ENCODE peak calls at places on chromosomes 1 and 21, in seven cellular contexts. J is mesendoderm, C is H9, F is trophoblast cell, T is neuronal stem cell, A is mesenchymal stem cell, Z is H1. U is an unnamed sample.

GRCh38 chr1:156213644-156213966 is 798 bp downstream of the PMF1 start:
- DNase-seq in J (no peak), C (no peak), F (no peak), T (no peak), A (no peak), Z (no peak), U (no peak)

GRCh38 chr1:5796028-5796427 is 196.2 kb downstream of the NPHP4 start:
- DNase-seq in J (no peak), C (no peak), F (no peak), T (no peak), A (no peak), Z (no peak), U (no peak)

GRCh38 chr21:26800455-26801454 is 44.5 kb downstream of the ADAMTS1 start:
- DNase-seq in J (no peak), C (no peak), F (peak; percentile 87), T (no peak), A (peak; percentile 90), Z (no peak), U (peak; percentile 42)

GRCh38 chr1:97252925-97253324 is 531.3 kb downstream of the PTBP2 start:
- DNase-seq in J (no peak), C (no peak), F (no peak), T (no peak), A (no peak), Z (no peak), U (no peak)

GRCh38 chr1:87953732-87954344 is 625.2 kb downstream of the LMO4 start:
- DNase-seq in J (peak; percentile 81), C (peak; percentile 66), F (peak; percentile 83), T (peak; percentile 52), A (peak; percentile 74), Z (peak; percentile 66), U (peak; percentile 79)

GRCh38 chr1:104592926-104593325 is 843.2 kb downstream of the AMY1C start:
- DNase-seq in J (no peak), C (no peak), F (no peak), T (no peak), A (no peak), Z (no peak), U (no peak)

GRCh38 chr1:27154991-27155781 is at the start of gene SLC9A1:
- DNase-seq in J (peak; percentile 95), C (peak; percentile 94), F (peak; percentile 99), T (peak; percentile 89), A (peak; percentile 95), Z (peak; percentile 99), U (peak; percentile 90)

GRCh38 chr1:186869829-186870228 is 41.1 kb downstream of the PLA2G4A start:
- DNase-seq in J (no peak), C (no peak), F (no peak), T (peak; percentile 4), A (no peak), Z (no peak), U (no peak)

GRCh38 chr1:179002552-179003345 is 22.9 kb upstream of the FAM20B start:
- DNase-seq in J (peak; percentile 93), C (peak; percentile 94), F (peak; percentile 80), T (peak; percentile 93), A (peak; percentile 80), Z (peak; percentile 99), U (peak; percentile 52)

GRCh38 chr1:13699510-13699909 is 478 bp upstream of the PRDM2 start:
- DNase-seq in J (peak; percentile 28), C (peak; percentile 37), F (no peak), T (no peak), A (peak; percentile 12), Z (peak; percentile 48), U (no peak)

GRCh38 chr21:27571706-27572105 is 604.8 kb upstream of the ADAMTS5 start:
- DNase-seq in J (no peak), C (no peak), F (peak; percentile 94), T (no peak), A (peak; percentile 64), Z (no peak), U (peak; percentile 81)

GRCh38 chr21:17491716-17492414 is 21.0 kb upstream of the CXADR start:
- DNase-seq in J (peak; percentile 35), C (no peak), F (peak; percentile 16), T (no peak), A (peak; percentile 94), Z (no peak), U (peak; percentile 99)

GRCh38 chr1:2528966-2529750 is 905 bp downstream of the HES5 start:
- DNase-seq in J (peak; percentile 75), C (peak; percentile 73), F (peak; percentile 73), T (no peak), A (peak; percentile 41), Z (peak; percentile 77), U (no peak)

GRCh38 chr21:31132574-31133242 is 94.4 kb upstream of the KRTAP19-8 start:
- DNase-seq in J (no peak), C (no peak), F (no peak), T (no peak), A (peak; percentile 29), Z (no peak), U (peak; percentile 12)

GRCh38 chr1:15526021-15526489 is 593 bp upstream of the DNAJC16 start:
- DNase-seq in J (no peak), C (no peak), F (no peak), T (no peak), A (no peak), Z (no peak), U (no peak)

GRCh38 chr1:211019266-211019665 is 114.7 kb downstream of the KCNH1 start:
- DNase-seq in J (no peak), C (no peak), F (no peak), T (no peak), A (no peak), Z (no peak), U (no peak)

GRCh38 chr1:204826970-204827369 is 43.7 kb upstream of the NFASC start:
- DNase-seq in J (peak; percentile 90), C (peak; percentile 87), F (peak; percentile 39), T (no peak), A (no peak), Z (peak; percentile 81), U (no peak)

DNA sequence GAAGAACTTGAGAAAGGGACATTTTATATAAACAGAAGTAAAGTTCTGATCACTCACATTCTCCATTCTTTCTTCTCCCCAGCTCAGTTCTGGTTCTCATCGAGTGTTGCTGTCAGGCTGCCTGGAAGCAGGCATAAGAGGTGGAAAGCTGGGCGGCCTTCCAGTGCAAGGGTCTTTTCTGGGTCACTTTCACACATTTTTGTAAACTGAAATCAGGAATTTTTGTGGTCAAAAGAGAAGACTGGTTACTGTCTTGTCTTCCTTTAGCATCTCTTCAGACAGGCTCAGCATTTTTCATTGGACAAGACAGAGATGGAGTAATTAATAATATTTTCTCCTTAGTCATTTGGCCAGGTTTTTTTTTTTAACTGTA is 93.7 kb downstream of the CTH start:
- DNase-seq in J (no peak), C (no peak), F (no peak), T (no peak), A (peak; percentile 95), Z (no peak), U (peak; percentile 18)
- H4K8ac ChIP-seq in J (no peak overlapping the region), C (no peak overlapping the region), F (no peak overlapping the region), T (no peak overlapping the region), A (no peak overlapping the region), Z (no peak overlapping the region), U (no peak overlapping the region)

DNA sequence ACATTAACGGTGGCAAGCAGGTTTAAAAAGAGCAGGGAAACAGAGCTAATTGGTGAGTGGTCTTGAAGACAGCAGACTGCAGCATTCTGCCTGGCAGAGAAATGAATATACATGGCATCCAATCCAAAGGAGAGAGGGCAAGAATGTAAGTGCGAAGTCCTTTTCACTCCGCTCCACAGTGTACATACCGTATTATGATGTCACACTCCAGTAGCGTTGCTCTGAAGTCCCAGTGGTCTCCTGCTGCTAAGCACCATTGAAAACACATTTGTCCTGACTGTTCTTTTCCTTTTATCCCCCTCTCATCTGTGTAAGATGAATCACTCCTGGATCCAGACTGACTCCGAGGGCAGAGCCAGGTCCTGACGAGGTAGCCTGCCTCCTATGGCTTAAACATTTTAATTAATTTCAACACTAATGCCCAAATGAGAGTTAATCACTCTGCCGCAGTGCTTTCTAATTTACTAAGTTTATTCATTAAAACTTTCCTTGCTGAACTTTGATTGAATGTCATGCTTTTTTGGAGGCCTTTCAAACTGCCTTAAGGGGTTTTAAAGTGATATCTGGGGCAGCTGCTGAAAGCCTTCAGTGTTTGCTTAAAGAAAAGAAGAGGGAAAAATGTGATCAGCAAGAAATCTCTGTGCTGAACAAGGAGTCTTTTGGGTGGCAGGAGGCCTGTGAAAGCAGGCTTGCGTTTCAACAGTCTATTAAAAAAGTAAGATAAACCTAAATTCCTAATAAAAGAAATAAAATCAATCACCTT is 227.1 kb downstream of the ATG4C start:
- DNase-seq in J (no peak), C (no peak), F (no peak), T (peak; percentile 48), A (no peak), Z (no peak), U (no peak)
- H4K8ac ChIP-seq in J (no peak overlapping the region), C (no peak overlapping the region), F (no peak overlapping the region), T (no peak overlapping the region), A (no peak overlapping the region), Z (no peak overlapping the region), U (no peak overlapping the region)

GRCh38 chr1:109204484-109204883 is 9.2 kb upstream of the SARS1 start:
- DNase-seq in J (no peak), C (no peak), F (no peak), T (no peak), A (no peak), Z (no peak), U (no peak)
- H4K8ac ChIP-seq in J (no peak overlapping the region), C (no peak overlapping the region), F (no peak overlapping the region), T (no peak overlapping the region), A (no peak overlapping the region), Z (no peak overlapping the region), U (no peak overlapping the region)

GRCh38 chr1:17520041-17520440 is 19.5 kb upstream of the ARHGEF10L start:
- DNase-seq in J (no peak), C (no peak), F (peak; percentile 86), T (no peak), A (no peak), Z (no peak), U (no peak)
- H4K8ac ChIP-seq in J (no peak overlapping the region), C (no peak overlapping the region), F (no peak overlapping the region), T (no peak overlapping the region), A (peak overlapping the region; percentile 24), Z (no peak overlapping the region), U (no peak overlapping the region)

U was measured in IMR-90.